ENCODE peak calls at places on chromosome 17, in four cellular contexts. One of them, this sample, is unnamed.

GRCh38 chr17:7850970-7851437 is 3.9 kb upstream of the TMEM88 start:
- DNase-seq in activated CD4-positive, alpha-beta memory T cell treated with anti-CD3 and anti-CD28 coated beads for 36 hours: no peak
- DNase-seq in HS-27A: no peak
- DNase-seq in heart left ventricle: no peak
- DNase-seq in this sample: no peak

GRCh38 chr17:16652847-16653366 is 743 bp downstream of the ZNF624 start:
- DNase-seq in activated CD4-positive, alpha-beta memory T cell treated with anti-CD3 and anti-CD28 coated beads for 36 hours: no peak
- DNase-seq in HS-27A: no peak
- DNase-seq in heart left ventricle: no peak
- DNase-seq in this sample: no peak

GRCh38 chr17:283911-284675 is 68.5 kb downstream of the RPH3AL start:
- DNase-seq in HS-27A: no peak
- DNase-seq in heart left ventricle: peak
- DNase-seq in activated CD4-positive, alpha-beta memory T cell treated with anti-CD3 and anti-CD28 coated beads for 36 hours: no peak
- DNase-seq in this sample: no peak

GRCh38 chr17:8059131-8059530 is 20.3 kb downstream of the ALOX15B start:
- DNase-seq in heart left ventricle: no peak
- DNase-seq in HS-27A: no peak
- DNase-seq in activated CD4-positive, alpha-beta memory T cell treated with anti-CD3 and anti-CD28 coated beads for 36 hours: no peak
- DNase-seq in this sample: no peak

GRCh38 chr17:49746791-49747490 is 17.0 kb downstream of the FAM117A start:
- DNase-seq in heart left ventricle: no peak
- DNase-seq in activated CD4-positive, alpha-beta memory T cell treated with anti-CD3 and anti-CD28 coated beads for 36 hours: peak
- DNase-seq in HS-27A: no peak
- DNase-seq in this sample: no peak

GRCh38 chr17:3534881-3535252 is 22.7 kb downstream of the TRPV3 start:
- DNase-seq in HS-27A: no peak
- DNase-seq in activated CD4-positive, alpha-beta memory T cell treated with anti-CD3 and anti-CD28 coated beads for 36 hours: peak
- DNase-seq in heart left ventricle: no peak
- DNase-seq in this sample: no peak

GRCh38 chr17:81393684-81394376 is 1.4 kb upstream of the BAHCC1 start:
- DNase-seq in heart left ventricle: peak
- DNase-seq in activated CD4-positive, alpha-beta memory T cell treated with anti-CD3 and anti-CD28 coated beads for 36 hours: peak
- DNase-seq in HS-27A: peak
- DNase-seq in this sample: peak

GRCh38 chr17:56917559-56918296 is 3.9 kb upstream of the TRIM25 start:
- DNase-seq in activated CD4-positive, alpha-beta memory T cell treated with anti-CD3 and anti-CD28 coated beads for 36 hours: no peak
- DNase-seq in HS-27A: no peak
- DNase-seq in heart left ventricle: no peak
- DNase-seq in this sample: no peak

GRCh38 chr17:81551458-81552243 is 502 bp downstream of the FAAP100 start:
- DNase-seq in HS-27A: no peak
- DNase-seq in activated CD4-positive, alpha-beta memory T cell treated with anti-CD3 and anti-CD28 coated beads for 36 hours: peak
- DNase-seq in heart left ventricle: no peak
- DNase-seq in this sample: no peak